ENCODE peak calls at places on chromosomes 16 and 17, in six cellular contexts. V, F, H, W, I and E are unnamed samples.
A peak's percentile ranks its signal among the peaks of the same experiment; 100 is the strongest.

GRCh38 chr17:42682400-42683384 is at the start of gene CNTNAP1:
- DNase-seq in V (no peak), F (peak; percentile 68), H (peak; percentile 78), W (no peak), I (peak; percentile 77), E (no peak)

GRCh38 chr16:75229172-75230031 is 10.6 kb downstream of the CTRB1 start:
- DNase-seq in V (no peak), F (no peak), H (no peak), W (no peak), I (no peak), E (no peak)

GRCh38 chr17:38577244-38577643 is 28.5 kb downstream of the SRCIN1 start:
- DNase-seq in V (no peak), F (no peak), H (no peak), W (no peak), I (no peak), E (no peak)

GRCh38 chr16:51441331-51441730 is 290.3 kb upstream of the SALL1 start:
- DNase-seq in V (no peak), F (no peak), H (no peak), W (no peak), I (no peak), E (no peak)

GRCh38 chr17:48310748-48311213 is 119.2 kb downstream of the SKAP1 start:
- DNase-seq in V (no peak), F (no peak), H (no peak), W (no peak), I (no peak), E (no peak)

GRCh38 chr17:56652608-56653007 is 59.1 kb downstream of the NOG start:
- DNase-seq in V (no peak), F (no peak), H (no peak), W (no peak), I (no peak), E (no peak)

GRCh38 chr17:68734911-68735310 is 133.7 kb upstream of the FAM20A start:
- DNase-seq in V (no peak), F (no peak), H (no peak), W (no peak), I (no peak), E (no peak)

GRCh38 chr17:78781339-78782304 is at the start of gene CYTH1:
- DNase-seq in V (no peak), F (peak; percentile 59), H (no peak), W (no peak), I (peak; percentile 72), E (no peak)

GRCh38 chr16:60203525-60204124 is 1469.5 kb upstream of the GOT2 start:
- DNase-seq in V (no peak), F (no peak), H (no peak), W (no peak), I (no peak), E (no peak)

GRCh38 chr17:39400547-39401411 is 647 bp downstream of the FBXL20 start:
- DNase-seq in V (no peak), F (peak; percentile 30), H (no peak), W (no peak), I (no peak), E (no peak)

GRCh38 chr17:50950002-50950877 is 84.1 kb upstream of the TOB1 start:
- DNase-seq in V (peak; percentile 67), F (peak; percentile 81), H (no peak), W (no peak), I (peak; percentile 86), E (peak; percentile 64)

GRCh38 chr17:60586288-60586974 is 13.6 kb upstream of the PPM1D start:
- DNase-seq in V (no peak), F (no peak), H (no peak), W (no peak), I (no peak), E (no peak)

GRCh38 chr17:58085039-58085715 is 2.0 kb downstream of the DYNLL2 start:
- DNase-seq in V (no peak), F (no peak), H (no peak), W (no peak), I (peak; percentile 33), E (no peak)
- TF ChIP-seq POLR2AphosphoS5 in V (no peak), F (no peak), H (no peak), W (no peak), I (peak; percentile 16), E (no peak)

GRCh38 chr17:59369026-59369724 is 37.7 kb downstream of the YPEL2 start:
- DNase-seq in V (no peak), F (no peak), H (no peak), W (no peak), I (no peak), E (no peak)

GRCh38 chr17:59371426-59372099 is 40.1 kb downstream of the YPEL2 start:
- DNase-seq in V (no peak), F (peak; percentile 37), H (no peak), W (no peak), I (no peak), E (no peak)

GRCh38 chr17:59373879-59374495 is 42.5 kb downstream of the YPEL2 start:
- DNase-seq in V (no peak), F (no peak), H (no peak), W (no peak), I (no peak), E (no peak)

GRCh38 chr17:59370580-59371299 is 39.3 kb downstream of the YPEL2 start:
- DNase-seq in V (no peak), F (no peak), H (no peak), W (no peak), I (no peak), E (no peak)

GRCh38 chr17:59372138-59372751 is 40.8 kb downstream of the YPEL2 start:
- DNase-seq in V (peak; percentile 55), F (peak; percentile 68), H (no peak), W (peak; percentile 79), I (no peak), E (no peak)
- TF ChIP-seq POLR2AphosphoS5 in V (peak; percentile 59), F (peak; percentile 40), H (no peak), W (no peak), I (no peak), E (no peak)

GRCh38 chr17:45894022-45894784 is at the start of gene MAPT:
- DNase-seq in V (peak; percentile 87), F (peak; percentile 88), H (peak; percentile 96), W (peak; percentile 24), I (peak; percentile 96), E (peak; percentile 97)
- TF ChIP-seq POLR2AphosphoS5 in V (peak; percentile 85), F (no peak), H (no peak), W (no peak), I (peak; percentile 61), E (no peak)

GRCh38 chr16:2485811-2486507 is 11.0 kb downstream of the TBC1D24 start:
- DNase-seq in V (no peak), F (no peak), H (no peak), W (no peak), I (no peak), E (no peak)

GRCh38 chr16:2483160-2483559 is 8.2 kb downstream of the TBC1D24 start:
- DNase-seq in V (no peak), F (no peak), H (no peak), W (no peak), I (no peak), E (no peak)

GRCh38 chr16:2484898-2485508 is 10.1 kb downstream of the TBC1D24 start:
- DNase-seq in V (no peak), F (no peak), H (no peak), W (no peak), I (no peak), E (no peak)

GRCh38 chr16:2482181-2483107 is 7.5 kb downstream of the TBC1D24 start:
- DNase-seq in V (peak; percentile 66), F (peak; percentile 38), H (no peak), W (no peak), I (no peak), E (no peak)

DNA sequence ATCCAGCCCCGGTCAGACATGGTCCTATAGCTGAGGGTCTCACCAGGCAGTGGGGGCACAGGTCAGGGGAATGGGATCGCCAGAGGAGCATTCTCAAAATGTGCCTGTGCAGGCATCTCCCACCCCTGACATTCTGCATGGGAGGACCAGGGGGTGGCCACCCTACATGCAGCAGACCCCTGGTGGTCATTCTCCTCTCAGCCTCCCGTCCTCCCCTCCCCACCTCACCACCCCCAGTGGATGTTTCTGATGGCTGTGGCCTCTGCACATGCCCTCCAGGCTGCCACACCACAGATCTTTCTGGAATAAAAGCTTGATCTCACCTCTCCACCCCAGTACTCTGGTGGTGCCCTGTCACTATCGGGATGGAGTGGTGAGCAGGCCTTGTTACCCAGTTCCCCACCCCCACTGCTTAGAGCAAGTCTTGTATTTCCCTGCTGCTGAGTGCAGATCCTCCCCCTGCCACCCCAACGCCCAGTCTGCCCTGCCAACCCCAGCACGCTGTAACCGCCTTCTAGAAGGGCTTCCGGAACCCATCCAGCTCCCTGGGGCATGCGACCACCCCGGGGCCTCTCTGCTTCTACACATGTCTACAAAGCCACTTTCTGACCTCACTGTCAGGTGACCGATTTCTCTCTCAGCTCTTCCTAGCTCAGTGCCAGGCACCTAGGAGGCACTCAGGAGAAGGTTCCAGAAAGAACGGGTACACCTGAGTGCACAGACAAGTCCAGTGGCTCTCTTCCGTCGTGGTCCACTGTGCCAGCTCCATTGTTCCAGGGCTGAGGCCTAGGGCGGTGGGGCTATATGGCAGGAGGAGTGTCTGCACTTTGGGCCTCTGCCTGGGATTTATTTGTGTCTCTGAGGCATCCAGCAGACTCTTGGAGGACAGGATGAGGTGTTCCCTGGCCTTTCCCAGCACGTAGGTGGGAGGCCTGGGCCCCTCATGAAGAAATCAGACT is 9.3 kb downstream of the TBC1D24 start:
- DNase-seq in V (no peak), F (no peak), H (no peak), W (no peak), I (no peak), E (no peak)
- TF ChIP-seq POLR2AphosphoS5 in V (no peak), F (no peak), H (no peak), W (no peak), I (no peak), E (no peak)